ENCODE peak calls at places on chromosomes 13 and 19, in nine cellular contexts. One of them, this sample, is unnamed.

GRCh38 chr19:12840091-12841079 is 2.1 kb downstream of the MAST1 start:
- DNase-seq in psoas muscle: peak; percentile 51
- DNase-seq in chondrocyte: no peak
- DNase-seq in CD8-positive, alpha-beta T cell: no peak
- DNase-seq in cardiac fibroblast: peak; percentile 74
- DNase-seq in tibial nerve: no peak
- DNase-seq in GM20000: peak; percentile 80
- DNase-seq in neural progenitor cell: peak; percentile 98
- DNase-seq in fibroblast of lung: peak; percentile 47
- DNase-seq in this sample: peak; percentile 69

GRCh38 chr13:31198524-31198923 is 1.3 kb upstream of the B3GLCT start:
- DNase-seq in neural progenitor cell: no peak
- DNase-seq in chondrocyte: no peak
- DNase-seq in cardiac fibroblast: no peak
- DNase-seq in psoas muscle: no peak
- DNase-seq in GM20000: no peak
- DNase-seq in tibial nerve: no peak
- DNase-seq in CD8-positive, alpha-beta T cell: no peak
- DNase-seq in fibroblast of lung: no peak
- DNase-seq in this sample: no peak

GRCh38 chr13:51632643-51633357 is 48.5 kb downstream of the WDFY2 start:
- DNase-seq in chondrocyte: no peak
- DNase-seq in fibroblast of lung: no peak
- DNase-seq in cardiac fibroblast: no peak
- DNase-seq in CD8-positive, alpha-beta T cell: no peak
- DNase-seq in neural progenitor cell: peak; percentile 86
- DNase-seq in GM20000: no peak
- DNase-seq in tibial nerve: no peak
- DNase-seq in psoas muscle: no peak
- DNase-seq in this sample: no peak

GRCh38 chr19:40392894-40393517 is 3.0 kb upstream of the HIPK4 start:
- DNase-seq in tibial nerve: no peak
- DNase-seq in psoas muscle: no peak
- DNase-seq in CD8-positive, alpha-beta T cell: no peak
- DNase-seq in chondrocyte: no peak
- DNase-seq in neural progenitor cell: no peak
- DNase-seq in cardiac fibroblast: no peak
- DNase-seq in GM20000: peak; percentile 58
- DNase-seq in fibroblast of lung: no peak
- DNase-seq in this sample: no peak

GRCh38 chr19:36097036-36097435 is 13.9 kb upstream of the OVOL3 start:
- DNase-seq in cardiac fibroblast: no peak
- DNase-seq in fibroblast of lung: no peak
- DNase-seq in neural progenitor cell: peak; percentile 55
- DNase-seq in chondrocyte: no peak
- DNase-seq in psoas muscle: no peak
- DNase-seq in CD8-positive, alpha-beta T cell: no peak
- DNase-seq in tibial nerve: no peak
- DNase-seq in GM20000: no peak
- DNase-seq in this sample: no peak

GRCh38 chr13:40667622-40667978 is 1.2 kb upstream of the FOXO1 start:
- DNase-seq in psoas muscle: no peak
- DNase-seq in tibial nerve: no peak
- DNase-seq in fibroblast of lung: no peak
- DNase-seq in neural progenitor cell: peak; percentile 35
- DNase-seq in chondrocyte: no peak
- DNase-seq in GM20000: no peak
- DNase-seq in cardiac fibroblast: no peak
- DNase-seq in CD8-positive, alpha-beta T cell: no peak
- DNase-seq in this sample: no peak

GRCh38 chr19:23776507-23777205 is 18.0 kb upstream of the ZNF681 start:
- DNase-seq in cardiac fibroblast: no peak
- DNase-seq in chondrocyte: no peak
- DNase-seq in CD8-positive, alpha-beta T cell: no peak
- DNase-seq in tibial nerve: no peak
- DNase-seq in fibroblast of lung: no peak
- DNase-seq in psoas muscle: no peak
- DNase-seq in neural progenitor cell: no peak
- DNase-seq in GM20000: no peak
- DNase-seq in this sample: no peak

GRCh38 chr19:13537454-13537853 is 31.2 kb upstream of the CACNA1A start:
- DNase-seq in CD8-positive, alpha-beta T cell: no peak
- DNase-seq in psoas muscle: no peak
- DNase-seq in neural progenitor cell: peak; percentile 44
- DNase-seq in tibial nerve: no peak
- DNase-seq in cardiac fibroblast: no peak
- DNase-seq in chondrocyte: no peak
- DNase-seq in fibroblast of lung: no peak
- DNase-seq in GM20000: no peak
- DNase-seq in this sample: no peak

GRCh38 chr13:39385621-39386231 is 217.3 kb downstream of the LHFPL6 start:
- DNase-seq in tibial nerve: no peak
- DNase-seq in CD8-positive, alpha-beta T cell: no peak
- DNase-seq in chondrocyte: no peak
- DNase-seq in psoas muscle: no peak
- DNase-seq in neural progenitor cell: peak; percentile 83
- DNase-seq in cardiac fibroblast: peak; percentile 64
- DNase-seq in fibroblast of lung: peak; percentile 92
- DNase-seq in GM20000: no peak
- DNase-seq in this sample: no peak

GRCh38 chr13:52848455-52849190 is at the start of gene PCDH8:
- DNase-seq in tibial nerve: no peak
- DNase-seq in neural progenitor cell: peak; percentile 96
- DNase-seq in chondrocyte: no peak
- DNase-seq in cardiac fibroblast: no peak
- DNase-seq in fibroblast of lung: no peak
- DNase-seq in GM20000: no peak
- DNase-seq in psoas muscle: no peak
- DNase-seq in CD8-positive, alpha-beta T cell: no peak
- DNase-seq in this sample: no peak

GRCh38 chr13:52852444-52852843 is 4.0 kb upstream of the PCDH8 start:
- DNase-seq in GM20000: no peak
- DNase-seq in chondrocyte: no peak
- DNase-seq in neural progenitor cell: no peak
- DNase-seq in cardiac fibroblast: no peak
- DNase-seq in tibial nerve: no peak
- DNase-seq in CD8-positive, alpha-beta T cell: no peak
- DNase-seq in fibroblast of lung: no peak
- DNase-seq in psoas muscle: no peak
- DNase-seq in this sample: no peak

GRCh38 chr13:52851153-52851962 is 2.9 kb upstream of the PCDH8 start:
- DNase-seq in CD8-positive, alpha-beta T cell: no peak
- DNase-seq in psoas muscle: peak; percentile 19
- DNase-seq in tibial nerve: no peak
- DNase-seq in neural progenitor cell: peak; percentile 97
- DNase-seq in GM20000: peak; percentile 69
- DNase-seq in chondrocyte: no peak
- DNase-seq in fibroblast of lung: peak; percentile 7
- DNase-seq in cardiac fibroblast: peak; percentile 12
- DNase-seq in this sample: peak; percentile 69

GRCh38 chr13:52849727-52850395 is 1.4 kb upstream of the PCDH8 start:
- DNase-seq in CD8-positive, alpha-beta T cell: no peak
- DNase-seq in fibroblast of lung: no peak
- DNase-seq in cardiac fibroblast: no peak
- DNase-seq in chondrocyte: no peak
- DNase-seq in GM20000: no peak
- DNase-seq in tibial nerve: no peak
- DNase-seq in psoas muscle: no peak
- DNase-seq in neural progenitor cell: peak; percentile 40
- DNase-seq in this sample: no peak

GRCh38 chr13:52850396-52851152 is 2.1 kb upstream of the PCDH8 start:
- DNase-seq in fibroblast of lung: peak; percentile 36
- DNase-seq in GM20000: peak; percentile 80
- DNase-seq in neural progenitor cell: peak; percentile 93
- DNase-seq in cardiac fibroblast: peak; percentile 61
- DNase-seq in CD8-positive, alpha-beta T cell: no peak
- DNase-seq in chondrocyte: no peak
- DNase-seq in psoas muscle: peak; percentile 73
- DNase-seq in tibial nerve: peak; percentile 47
- DNase-seq in this sample: peak; percentile 75
- TF ChIP-seq CTCF in fibroblast of lung: no peak
- TF ChIP-seq CTCF in GM20000: no peak
- TF ChIP-seq CTCF in neural progenitor cell: peak; percentile 80
- TF ChIP-seq CTCF in cardiac fibroblast: no peak
- TF ChIP-seq CTCF in CD8-positive, alpha-beta T cell: no peak
- TF ChIP-seq CTCF in chondrocyte: peak; percentile 39
- TF ChIP-seq CTCF in psoas muscle: no peak
- TF ChIP-seq CTCF in tibial nerve: no peak
- TF ChIP-seq CTCF in this sample: no peak

GRCh38 chr19:11699931-11700794 is 38.6 kb downstream of the ZNF823 start:
- DNase-seq in tibial nerve: no peak
- DNase-seq in neural progenitor cell: peak; percentile 37
- DNase-seq in CD8-positive, alpha-beta T cell: no peak
- DNase-seq in fibroblast of lung: peak; percentile 31
- DNase-seq in psoas muscle: no peak
- DNase-seq in GM20000: peak; percentile 31
- DNase-seq in cardiac fibroblast: peak; percentile 57
- DNase-seq in chondrocyte: no peak
- DNase-seq in this sample: no peak
- TF ChIP-seq CTCF in tibial nerve: peak; percentile 62
- TF ChIP-seq CTCF in neural progenitor cell: peak; percentile 81
- TF ChIP-seq CTCF in CD8-positive, alpha-beta T cell: peak; percentile 69
- TF ChIP-seq CTCF in fibroblast of lung: peak; percentile 55
- TF ChIP-seq CTCF in psoas muscle: peak; percentile 51
- TF ChIP-seq CTCF in GM20000: peak; percentile 52
- TF ChIP-seq CTCF in cardiac fibroblast: peak; percentile 69
- TF ChIP-seq CTCF in chondrocyte: peak; percentile 88
- TF ChIP-seq CTCF in this sample: peak; percentile 54

GRCh38 chr13:113742000-113742441 is 17.0 kb upstream of the TMEM255B start:
- DNase-seq in fibroblast of lung: peak; percentile 22
- DNase-seq in cardiac fibroblast: peak; percentile 64
- DNase-seq in neural progenitor cell: peak; percentile 53
- DNase-seq in GM20000: no peak
- DNase-seq in chondrocyte: peak; percentile 87
- DNase-seq in psoas muscle: peak; percentile 47
- DNase-seq in tibial nerve: no peak
- DNase-seq in CD8-positive, alpha-beta T cell: no peak
- DNase-seq in this sample: no peak
- TF ChIP-seq CTCF in fibroblast of lung: no peak
- TF ChIP-seq CTCF in cardiac fibroblast: peak; percentile 24
- TF ChIP-seq CTCF in neural progenitor cell: peak; percentile 49
- TF ChIP-seq CTCF in GM20000: no peak
- TF ChIP-seq CTCF in chondrocyte: peak; percentile 61
- TF ChIP-seq CTCF in psoas muscle: no peak
- TF ChIP-seq CTCF in tibial nerve: no peak
- TF ChIP-seq CTCF in CD8-positive, alpha-beta T cell: peak; percentile 25
- TF ChIP-seq CTCF in this sample: no peak

DNA sequence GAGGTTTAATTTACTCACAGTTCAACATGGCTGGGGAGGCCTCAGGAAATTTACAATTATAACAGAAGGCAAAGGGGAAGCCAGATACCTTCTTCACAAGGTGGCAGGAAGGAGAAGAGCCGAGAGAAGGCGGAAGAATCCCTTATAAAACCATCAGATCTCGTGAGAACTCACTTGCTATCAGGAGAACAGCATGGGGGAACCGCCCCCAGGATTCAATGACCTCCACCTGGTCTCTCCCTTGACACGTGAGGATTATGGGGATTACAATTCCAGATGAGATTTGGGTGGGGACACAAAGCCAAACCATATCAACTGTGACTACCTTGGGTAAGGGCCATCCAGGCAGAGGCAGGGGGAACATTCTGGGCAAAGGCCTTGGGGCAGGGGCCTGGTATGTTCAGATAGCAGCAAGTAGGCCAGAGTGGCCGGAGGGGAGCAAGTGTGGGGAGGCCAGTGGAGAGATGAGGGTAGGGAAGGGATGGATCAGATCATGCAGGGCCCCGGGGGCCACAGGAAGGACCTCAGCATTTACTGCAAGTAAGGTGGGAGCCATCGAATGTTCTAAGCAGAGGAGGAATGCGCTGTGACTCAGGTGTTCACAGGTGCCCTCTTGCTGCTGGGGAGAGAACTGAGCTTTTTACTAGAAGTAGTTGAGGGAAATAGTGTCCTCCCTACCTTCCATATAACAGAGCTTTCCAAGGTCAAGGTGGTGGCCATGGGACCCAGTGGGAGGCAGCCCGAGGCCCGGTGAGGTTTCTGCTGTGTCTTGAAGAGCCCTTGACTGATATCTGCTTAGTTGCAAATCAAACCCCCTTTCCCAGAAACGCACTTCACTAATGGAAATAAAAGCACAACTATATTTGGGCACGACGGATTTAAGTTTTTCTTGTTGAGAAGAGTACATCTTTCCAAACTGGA is 18.0 kb downstream of the RAB3D start:
- DNase-seq in chondrocyte: no peak
- DNase-seq in tibial nerve: no peak
- DNase-seq in GM20000: no peak
- DNase-seq in CD8-positive, alpha-beta T cell: no peak
- DNase-seq in neural progenitor cell: no peak
- DNase-seq in fibroblast of lung: no peak
- DNase-seq in psoas muscle: no peak
- DNase-seq in cardiac fibroblast: no peak
- DNase-seq in this sample: no peak
- TF ChIP-seq CTCF in chondrocyte: no peak
- TF ChIP-seq CTCF in tibial nerve: no peak
- TF ChIP-seq CTCF in GM20000: no peak
- TF ChIP-seq CTCF in CD8-positive, alpha-beta T cell: no peak
- TF ChIP-seq CTCF in neural progenitor cell: no peak
- TF ChIP-seq CTCF in fibroblast of lung: no peak
- TF ChIP-seq CTCF in psoas muscle: no peak
- TF ChIP-seq CTCF in cardiac fibroblast: no peak
- TF ChIP-seq CTCF in this sample: no peak